ENCODE peak calls at places on chromosomes 11 and 22, in nine cellular contexts. W is body of pancreas; U is left ventricle myocardium inferior; B is cardiac muscle cell; T is GM23248; G is CD8-positive, alpha-beta T cell; E is neuronal stem cell; C is transverse colon; M is uterus. H is an unnamed sample. For H3K4me1 and H3K36me3, the result is how much of the 10 kb centered on the place peaks cover.

GRCh38 chr11:94835571-94835970 is 67.4 kb downstream of the AMOTL1 start:
- DNase-seq in M (no peak), U (no peak), E (no peak), C (no peak), T (peak), B (peak), W (no peak), G (no peak), H (no peak)

GRCh38 chr11:19723572-19724342 is 11.1 kb downstream of the NAV2 start:
- DNase-seq in B (peak), G (peak), C (no peak), T (peak), E (no peak), M (no peak), U (no peak), W (peak), H (peak)

GRCh38 chr22:31080848-31081649 is at the start of gene SMTN:
- DNase-seq in E (peak), M (peak), C (peak), T (peak), W (peak), U (peak), G (peak), B (peak), H (peak)

GRCh38 chr22:38167988-38168407 is 13.6 kb downstream of the PLA2G6 start:
- DNase-seq in M (no peak), E (no peak), B (peak), U (peak), G (no peak), C (no peak), T (no peak), W (no peak), H (no peak)

GRCh38 chr11:36249271-36249670 is 40.0 kb downstream of the COMMD9 start:
- DNase-seq in U (no peak), W (no peak), M (no peak), C (no peak), T (peak), E (no peak), G (no peak), B (peak), H (no peak)

GRCh38 chr22:47423861-47424820 is 661.7 kb downstream of the TBC1D22A start:
- DNase-seq in E (no peak), B (no peak), W (no peak), U (no peak), G (no peak), C (no peak), M (no peak), T (no peak), H (no peak)

GRCh38 chr11:76030286-76030685 is 176.0 kb downstream of the WNT11 start:
- DNase-seq in B (peak), E (no peak), C (no peak), T (no peak), M (no peak), W (no peak), U (no peak), G (no peak), H (no peak)

GRCh38 chr22:35355744-35356420 is 25.0 kb upstream of the HMOX1 start:
- DNase-seq in W (no peak), C (no peak), U (no peak), M (peak), E (no peak), T (peak), B (no peak), G (no peak), H (no peak)

GRCh38 chr11:115324569-115325432 is 179.4 kb downstream of the CADM1 start:
- DNase-seq in E (peak), W (peak), T (peak), C (peak), B (peak), G (no peak), M (no peak), U (no peak), H (no peak)

GRCh38 chr22:38086001-38086845 is 2.2 kb upstream of the SLC16A8 start:
- DNase-seq in G (no peak), E (no peak), C (no peak), U (no peak), T (no peak), W (no peak), M (no peak), B (no peak), H (no peak)

GRCh38 chr11:17259519-17259918 is 17.0 kb upstream of the NUCB2 start:
- DNase-seq in E (no peak), U (no peak), G (no peak), B (no peak), T (no peak), C (no peak), W (no peak), M (no peak), H (no peak)

GRCh38 chr22:41240377-41241132 is at the start of gene CHADL:
- DNase-seq in U (no peak), G (peak), B (no peak), C (no peak), M (no peak), T (no peak), E (no peak), W (peak), H (no peak)

GRCh38 chr11:46350695-46351094 is 3.4 kb downstream of the DGKZ start:
- DNase-seq in B (no peak), C (no peak), M (no peak), W (no peak), G (no peak), E (no peak), T (no peak), U (no peak), H (no peak)

GRCh38 chr11:88507771-88508557 is 170.4 kb upstream of the CTSC start:
- DNase-seq in G (no peak), U (no peak), B (no peak), M (no peak), C (no peak), W (no peak), T (no peak), E (no peak), H (no peak)

GRCh38 chr11:68756171-68756766 is 4.9 kb upstream of the TESMIN start:
- DNase-seq in W (no peak), U (no peak), C (no peak), B (no peak), G (no peak), T (peak), M (no peak), E (no peak), H (no peak)

GRCh38 chr11:76910620-76911414 is 50.1 kb downstream of the ACER3 start:
- DNase-seq in U (peak), W (peak), E (no peak), T (peak), G (no peak), C (no peak), M (peak), B (peak), H (no peak)

GRCh38 chr22:48091656-48092223 is 1329.3 kb downstream of the TBC1D22A start:
- DNase-seq in T (no peak), C (no peak), G (no peak), M (no peak), W (no peak), E (no peak), U (no peak), B (no peak), H (no peak)

GRCh38 chr22:31039393-31039792 is 41.7 kb upstream of the SMTN start:
- DNase-seq in E (no peak), U (peak), M (peak), B (peak), W (no peak), C (peak), T (peak), G (no peak), H (no peak)

GRCh38 chr22:25159028-25159427 is 40.6 kb upstream of the CRYBB3 start:
- DNase-seq in W (no peak), M (no peak), B (peak), T (peak), E (no peak), U (no peak), C (no peak), G (no peak), H (no peak)

GRCh38 chr11:117697319-117697718 is 99.7 kb downstream of the DSCAML1 start:
- DNase-seq in B (no peak), G (no peak), U (no peak), C (no peak), W (no peak), E (no peak), T (no peak), M (no peak), H (no peak)

GRCh38 chr22:33821290-33821689 is 99.0 kb downstream of the LARGE1 start:
- DNase-seq in E (no peak), U (no peak), M (no peak), T (peak), C (no peak), G (no peak), W (no peak), B (no peak), H (no peak)

GRCh38 chr22:33823552-33823951 is 96.7 kb downstream of the LARGE1 start:
- DNase-seq in T (peak), W (no peak), G (no peak), U (no peak), E (no peak), C (no peak), B (peak), M (no peak), H (peak)

GRCh38 chr22:33819743-33820142 is 100.5 kb downstream of the LARGE1 start:
- DNase-seq in U (no peak), G (no peak), B (no peak), W (no peak), M (no peak), E (no peak), T (no peak), C (no peak), H (no peak)
- H3K27ac ChIP-seq in U (no peak), G (no peak), B (no peak), W (no peak), M (no peak), E (no peak), T (no peak), C (no peak), H (no peak)

DNA sequence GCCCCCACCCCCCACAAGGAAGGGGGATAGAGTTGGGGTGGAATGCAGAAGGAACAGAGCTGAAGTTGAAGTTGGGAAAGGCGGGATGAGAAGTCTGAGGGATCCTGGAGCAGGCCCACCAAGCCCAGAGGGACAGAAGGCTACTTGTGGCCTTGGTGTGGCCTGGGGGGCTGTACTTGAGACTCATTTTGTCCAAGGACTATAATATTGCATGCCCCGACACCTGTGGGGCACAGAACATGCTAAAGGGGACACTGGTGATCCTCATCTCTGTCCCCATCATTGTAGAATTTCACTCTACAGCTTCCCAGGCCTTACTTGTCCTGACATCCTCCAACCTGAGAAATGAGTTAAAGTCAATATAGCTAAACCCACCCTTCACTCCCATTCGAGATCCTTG is 1.3 kb downstream of the ESAM start:
- DNase-seq in U (no peak), G (no peak), W (no peak), M (no peak), E (no peak), T (no peak), C (no peak), B (no peak), H (no peak)
- H3K4me1 ChIP-seq in U (half or more), G (under half), W (half or more), M (under half), E (under half), T (under half), C (under half), B (under half), H (under half)

DNA sequence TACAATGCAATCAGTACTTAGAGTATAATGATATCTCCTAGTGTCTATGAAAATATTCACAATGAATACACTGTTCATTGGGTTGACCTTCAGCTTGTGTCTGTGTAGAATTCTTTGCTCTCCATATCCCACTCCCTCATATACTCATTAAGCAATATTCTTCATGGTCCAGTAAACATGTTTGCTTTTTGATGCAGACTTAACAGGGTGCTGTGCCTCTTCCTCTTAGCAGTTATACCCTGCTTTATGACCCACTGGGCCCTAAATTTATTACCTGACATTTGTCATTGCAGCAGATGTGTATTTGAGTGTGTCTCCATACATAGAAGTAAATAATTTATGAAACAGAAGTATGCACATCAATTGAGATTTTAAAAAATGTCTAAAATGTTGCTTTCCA is 352.6 kb upstream of the CCDC179 start:
- DNase-seq in G (no peak), W (no peak), E (no peak), T (no peak), B (no peak), C (no peak), U (no peak), M (no peak), H (no peak)
- H3K36me3 ChIP-seq in G (under half), W (under half), E (under half), T (under half), B (under half), C (under half), U (under half), M (under half), H (under half)

GRCh38 chr22:42298746-42299145 is 28.3 kb upstream of the TCF20 start:
- DNase-seq in E (no peak), G (no peak), B (no peak), C (no peak), T (no peak), U (no peak), M (no peak), W (no peak), H (no peak)

GRCh38 chr22:42301072-42301741 is 30.8 kb upstream of the TCF20 start:
- DNase-seq in U (no peak), B (no peak), C (no peak), M (no peak), T (no peak), W (no peak), E (no peak), G (no peak), H (no peak)

GRCh38 chr22:42301742-42302102 is 31.3 kb upstream of the TCF20 start:
- DNase-seq in T (no peak), E (no peak), U (no peak), C (no peak), M (no peak), W (no peak), B (no peak), G (no peak), H (no peak)

GRCh38 chr22:42299586-42300285 is 29.3 kb upstream of the TCF20 start:
- DNase-seq in B (peak), U (peak), G (peak), M (no peak), C (peak), W (no peak), E (no peak), T (no peak), H (no peak)

GRCh38 chr22:42300286-42301071 is 30.0 kb upstream of the TCF20 start:
- DNase-seq in M (no peak), C (peak), T (no peak), U (no peak), B (no peak), E (no peak), G (peak), W (no peak), H (no peak)
- H3K27ac ChIP-seq in M (no peak), C (peak), T (no peak), U (no peak), B (no peak), E (no peak), G (peak), W (no peak), H (no peak)

GRCh38 chr11:102314784-102315183 is 2.5 kb upstream of the BIRC3 start:
- DNase-seq in E (no peak), U (no peak), T (no peak), B (no peak), C (no peak), M (no peak), W (no peak), G (no peak), H (no peak)
- H3K4me1 ChIP-seq in E (under half), U (under half), T (under half), B (under half), C (under half), M (under half), W (under half), G (under half), H (under half)

GRCh38 chr11:16204261-16204660 is 152.1 kb downstream of the SOX6 start:
- DNase-seq in E (no peak), B (peak), W (no peak), C (no peak), G (no peak), M (no peak), U (no peak), T (no peak), H (no peak)
- H3K36me3 ChIP-seq in E (under half), B (under half), W (under half), C (under half), G (under half), M (under half), U (under half), T (under half), H (under half)

GRCh38 chr11:62832346-62833234 is at the start of gene TEX54:
- DNase-seq in C (peak), E (no peak), T (peak), M (peak), B (no peak), G (no peak), U (no peak), W (peak), H (no peak)

GRCh38 chr11:62831520-62832345 is at the start of gene STX5:
- DNase-seq in T (peak), U (peak), C (peak), W (peak), M (peak), E (peak), G (peak), B (peak), H (peak)

GRCh38 chr11:62835336-62835735 is 2.7 kb upstream of the TEX54 start:
- DNase-seq in C (no peak), T (no peak), G (no peak), W (no peak), E (no peak), B (no peak), U (no peak), M (no peak), H (no peak)

GRCh38 chr11:62830904-62831519 is 839 bp downstream of the STX5 start:
- DNase-seq in G (no peak), W (no peak), U (no peak), B (no peak), C (no peak), E (no peak), M (no peak), T (no peak), H (no peak)
- H3K27ac ChIP-seq in G (peak), W (peak), U (peak), B (peak), C (peak), E (peak), M (peak), T (peak), H (peak)

GRCh38 chr11:86066033-86066432 is 2.9 kb downstream of the PICALM start:
- DNase-seq in E (no peak), M (no peak), G (no peak), C (no peak), B (no peak), T (no peak), U (no peak), W (no peak), H (no peak)
- H3K4me1 ChIP-seq in E (under half), M (under half), G (half or more), C (under half), B (under half), T (half or more), U (half or more), W (half or more), H (under half)

GRCh38 chr11:128587415-128587814 is at the start of gene ETS1:
- DNase-seq in T (no peak), C (no peak), G (no peak), B (no peak), W (peak), U (no peak), M (no peak), E (no peak), H (no peak)
- H3K36me3 ChIP-seq in T (under half), C (under half), G (under half), B (under half), W (under half), U (under half), M (under half), E (under half), H (under half)

GRCh38 chr11:28834877-28835276 is 726.7 kb downstream of the METTL15 start:
- DNase-seq in C (no peak), M (no peak), U (no peak), T (peak), E (no peak), G (no peak), W (no peak), B (peak), H (peak)
- H3K27ac ChIP-seq in C (no peak), M (no peak), U (no peak), T (peak), E (no peak), G (no peak), W (no peak), B (no peak), H (peak)